ENCODE peak calls at places on chromosomes 7 and 10, in ten cellular contexts. T, D, X, P, K, L, Y, A, H and U are unnamed samples.

GRCh38 chr7:44398506-44398905 is 73.1 kb upstream of the CAMK2B start:
- DNase-seq in T (no peak), D (no peak), X (no peak), P (no peak), K (no peak), L (no peak), Y (no peak), A (no peak), H (no peak), U (no peak)

GRCh38 chr7:84729284-84729683 is 457.6 kb downstream of the SEMA3D start:
- DNase-seq in T (no peak), D (no peak), X (no peak), P (no peak), K (no peak), L (no peak), Y (no peak), A (no peak), H (no peak), U (no peak)

GRCh38 chr10:69406302-69406811 is 10.4 kb downstream of the TACR2 start:
- DNase-seq in T (peak), D (no peak), X (no peak), P (peak), K (peak), L (no peak), Y (no peak), A (peak), H (no peak), U (no peak)

GRCh38 chr10:42953684-42954674 is 122.9 kb upstream of the RET start:
- DNase-seq in T (no peak), D (peak), X (peak), P (peak), K (no peak), L (no peak), Y (no peak), A (no peak), H (peak), U (no peak)

GRCh38 chr7:112510743-112511110 is 29.9 kb downstream of the LSMEM1 start:
- DNase-seq in T (no peak), D (no peak), X (no peak), P (no peak), K (no peak), L (no peak), Y (no peak), A (no peak), H (no peak), U (no peak)

GRCh38 chr10:42623929-42624328 is 14.4 kb downstream of the ZNF33B start:
- DNase-seq in T (no peak), D (no peak), X (no peak), P (no peak), K (no peak), L (no peak), Y (no peak), A (no peak), H (no peak), U (no peak)

GRCh38 chr7:33958126-33958525 is 52.8 kb downstream of the BMPER start:
- DNase-seq in T (no peak), D (no peak), X (no peak), P (no peak), K (no peak), L (no peak), Y (no peak), A (no peak), H (no peak), U (no peak)

GRCh38 chr7:109126404-109127050 is 556.9 kb downstream of the DNAJB9 start:
- DNase-seq in T (no peak), D (no peak), X (no peak), P (no peak), K (no peak), L (no peak), Y (no peak), A (no peak), H (no peak), U (no peak)

GRCh38 chr7:44223362-44224114 is 22.8 kb downstream of the YKT6 start:
- DNase-seq in T (no peak), D (no peak), X (no peak), P (no peak), K (no peak), L (no peak), Y (no peak), A (no peak), H (no peak), U (no peak)

GRCh38 chr7:119596651-119597050 is 676.3 kb upstream of the KCND2 start:
- DNase-seq in T (no peak), D (no peak), X (no peak), P (no peak), K (no peak), L (no peak), Y (no peak), A (no peak), H (no peak), U (no peak)

GRCh38 chr7:69439040-69439439 is 159.2 kb upstream of the AUTS2 start:
- DNase-seq in T (no peak), D (no peak), X (no peak), P (no peak), K (no peak), L (no peak), Y (no peak), A (no peak), H (no peak), U (no peak)

GRCh38 chr7:148483941-148484340 is 106.6 kb upstream of the C7orf33 start:
- DNase-seq in T (no peak), D (no peak), X (no peak), P (no peak), K (no peak), L (no peak), Y (no peak), A (no peak), H (no peak), U (no peak)

GRCh38 chr7:106284516-106285050 is at the start of gene NAMPT:
- DNase-seq in T (peak), D (peak), X (peak), P (peak), K (peak), L (peak), Y (no peak), A (peak), H (peak), U (no peak)

GRCh38 chr10:111039522-111039921 is 37.3 kb upstream of the ADRA2A start:
- DNase-seq in T (no peak), D (no peak), X (no peak), P (no peak), K (no peak), L (no peak), Y (no peak), A (no peak), H (no peak), U (no peak)

GRCh38 chr10:111035542-111035941 is 41.3 kb upstream of the ADRA2A start:
- DNase-seq in T (no peak), D (no peak), X (no peak), P (no peak), K (no peak), L (no peak), Y (no peak), A (no peak), H (no peak), U (no peak)

GRCh38 chr10:111034598-111035310 is 42.1 kb upstream of the ADRA2A start:
- DNase-seq in T (no peak), D (no peak), X (no peak), P (no peak), K (no peak), L (no peak), Y (no peak), A (no peak), H (no peak), U (no peak)

DNA sequence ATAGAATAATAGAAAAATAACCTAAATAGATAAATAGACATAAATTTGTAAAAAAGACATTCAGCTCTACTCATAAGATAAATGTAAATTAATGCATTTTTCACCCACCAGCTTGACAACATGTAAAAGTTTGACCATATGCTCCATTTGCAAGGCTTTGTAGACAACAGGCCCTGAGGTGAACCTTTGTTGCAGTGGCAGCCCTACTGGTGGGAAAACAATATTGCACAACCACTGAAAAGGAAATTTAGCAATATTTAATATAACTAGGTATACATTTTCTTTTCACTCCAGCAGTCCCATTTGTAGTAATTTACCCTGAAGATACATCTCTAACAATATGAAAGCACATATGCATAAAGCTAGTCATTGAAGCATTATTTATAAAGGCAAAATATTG is 39.0 kb upstream of the ADRA2A start:
- DNase-seq in T (no peak), D (no peak), X (no peak), P (no peak), K (no peak), L (no peak), Y (no peak), A (no peak), H (no peak), U (no peak)
- TF ChIP-seq CTCF in T (no peak), D (peak), X (no peak), P (no peak), K (no peak), L (peak), Y (no peak), A (peak), H (no peak), U (no peak)

DNA sequence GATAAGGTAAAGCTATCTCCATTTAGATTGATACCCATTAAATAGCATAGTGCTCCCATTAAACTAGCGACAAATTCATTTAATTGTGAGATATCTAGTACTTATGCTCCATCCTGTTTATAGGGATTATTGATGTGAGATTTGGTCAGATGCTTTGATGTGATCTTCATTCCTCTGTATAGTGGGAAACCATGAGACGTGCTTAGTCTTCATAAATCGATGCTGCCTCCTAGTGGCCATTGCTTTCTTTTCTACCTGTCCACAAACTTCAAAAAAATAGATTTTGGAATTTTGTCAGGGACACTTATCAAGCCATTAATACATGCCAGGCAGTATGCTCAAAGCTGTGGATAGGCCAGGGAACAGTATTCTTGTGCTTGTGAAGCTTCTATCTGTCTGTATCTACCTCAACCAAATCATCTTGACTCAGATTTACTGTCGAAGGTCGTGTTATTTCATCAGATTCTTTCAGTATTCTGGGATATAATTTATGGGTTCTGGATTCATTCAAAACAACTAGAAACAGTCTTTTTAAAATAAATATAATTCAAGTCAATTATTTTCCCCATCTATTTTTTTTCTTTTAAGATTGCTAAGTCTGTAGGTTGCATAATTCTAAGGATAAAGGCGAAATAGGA is 12.0 kb downstream of the LSM8 start:
- DNase-seq in T (peak), D (peak), X (peak), P (peak), K (peak), L (peak), Y (peak), A (peak), H (peak), U (no peak)
- TF ChIP-seq CTCF in T (peak), D (peak), X (no peak), P (peak), K (peak), L (peak), Y (peak), A (peak), H (peak), U (peak)

GRCh38 chr10:63003816-63004453 is 129.2 kb upstream of the NRBF2 start:
- DNase-seq in T (no peak), D (no peak), X (no peak), P (no peak), K (no peak), L (no peak), Y (peak), A (no peak), H (no peak), U (no peak)
- TF ChIP-seq CTCF in T (peak), D (peak), X (no peak), P (peak), K (peak), L (no peak), Y (peak), A (peak), H (no peak), U (peak)

DNA sequence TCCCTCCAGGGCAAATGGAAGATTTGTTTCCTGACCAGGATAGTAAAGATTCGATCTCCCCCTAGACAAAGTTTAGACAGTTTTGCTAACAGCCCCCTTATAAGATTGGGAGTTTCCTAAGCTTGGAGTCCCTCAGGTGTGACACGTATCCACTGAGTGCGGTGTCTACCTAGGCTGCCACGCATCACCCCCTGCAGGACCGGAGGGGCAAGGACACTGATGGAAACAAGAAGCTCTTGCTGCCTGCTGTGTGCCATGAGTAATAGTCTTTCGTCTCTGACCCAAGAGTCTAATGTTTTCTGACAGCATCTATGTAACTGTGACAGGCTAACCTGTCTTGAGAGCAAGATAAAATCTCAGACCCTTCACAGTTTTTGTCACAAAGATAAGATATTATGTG is 173.5 kb downstream of the SEMA3E start:
- DNase-seq in T (no peak), D (no peak), X (no peak), P (no peak), K (no peak), L (no peak), Y (peak), A (peak), H (no peak), U (no peak)
- TF ChIP-seq CTCF in T (no peak), D (no peak), X (no peak), P (no peak), K (no peak), L (peak), Y (no peak), A (peak), H (no peak), U (no peak)

GRCh38 chr7:30282735-30283134 is 1.7 kb upstream of the ZNRF2 start:
- DNase-seq in T (no peak), D (no peak), X (no peak), P (no peak), K (no peak), L (no peak), Y (no peak), A (no peak), H (no peak), U (no peak)

GRCh38 chr7:30285067-30285530 is 702 bp downstream of the ZNRF2 start:
- DNase-seq in T (peak), D (peak), X (no peak), P (no peak), K (no peak), L (peak), Y (no peak), A (peak), H (peak), U (no peak)

GRCh38 chr7:30286749-30287148 is 2.4 kb downstream of the ZNRF2 start:
- DNase-seq in T (no peak), D (no peak), X (no peak), P (no peak), K (no peak), L (no peak), Y (no peak), A (no peak), H (no peak), U (no peak)

GRCh38 chr7:30285531-30286284 is 1.3 kb downstream of the ZNRF2 start:
- DNase-seq in T (peak), D (peak), X (no peak), P (peak), K (peak), L (peak), Y (no peak), A (peak), H (peak), U (no peak)

DNA sequence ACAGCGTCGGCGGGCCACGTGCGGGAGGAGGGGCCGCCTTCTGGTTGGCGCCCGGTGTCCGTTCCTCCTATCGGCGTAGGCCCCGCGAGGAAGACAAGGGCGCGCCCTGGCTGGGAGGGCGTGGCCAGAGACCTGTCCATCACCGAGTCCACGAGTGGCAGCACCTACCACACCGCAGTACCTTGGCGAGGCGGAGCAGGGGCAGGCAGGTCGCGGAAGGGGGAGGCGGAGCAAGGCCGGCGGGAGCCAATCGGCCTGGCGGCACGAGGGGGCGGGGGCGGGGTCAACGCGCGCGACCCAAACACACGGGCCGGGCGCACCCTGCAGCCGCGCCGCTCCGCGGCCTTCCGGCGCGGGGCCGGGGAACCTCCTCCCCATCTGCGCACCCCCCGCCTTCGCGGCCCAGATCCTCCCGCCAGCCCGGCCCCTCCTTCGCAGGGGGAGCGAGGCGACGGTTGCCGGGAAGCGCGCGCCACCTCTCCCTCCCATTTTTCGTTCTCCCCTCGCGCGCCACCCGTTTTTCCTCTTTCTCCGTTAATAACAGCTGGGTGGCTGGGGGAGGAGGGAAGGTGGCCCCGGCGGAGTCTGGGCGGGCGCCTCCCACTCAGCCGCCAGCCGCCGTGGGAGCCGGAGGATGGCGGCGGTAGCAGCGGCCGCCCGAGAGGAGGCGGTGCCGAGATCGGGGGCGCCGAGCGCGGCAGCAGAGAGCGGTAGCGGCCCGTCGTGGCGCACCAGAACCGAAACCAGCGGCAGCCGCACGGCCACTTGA is at the start of gene ZNRF2:
- DNase-seq in T (peak), D (peak), X (peak), P (peak), K (peak), L (peak), Y (peak), A (peak), H (peak), U (peak)
- TF ChIP-seq CTCF in T (peak), D (peak), X (no peak), P (peak), K (peak), L (peak), Y (peak), A (peak), H (peak), U (peak)

GRCh38 chr7:30159153-30159552 is 24.4 kb downstream of the MTURN start:
- DNase-seq in T (no peak), D (no peak), X (no peak), P (no peak), K (no peak), L (no peak), Y (no peak), A (no peak), H (no peak), U (no peak)

GRCh38 chr7:30157217-30157616 is 22.4 kb downstream of the MTURN start:
- DNase-seq in T (no peak), D (no peak), X (no peak), P (no peak), K (no peak), L (no peak), Y (no peak), A (no peak), H (no peak), U (no peak)

GRCh38 chr7:30162133-30162532 is 27.3 kb downstream of the MTURN start:
- DNase-seq in T (no peak), D (no peak), X (no peak), P (no peak), K (no peak), L (no peak), Y (no peak), A (no peak), H (no peak), U (no peak)

GRCh38 chr7:30160329-30160728 is 25.5 kb downstream of the MTURN start:
- DNase-seq in T (no peak), D (no peak), X (no peak), P (no peak), K (no peak), L (no peak), Y (no peak), A (no peak), H (no peak), U (no peak)

DNA sequence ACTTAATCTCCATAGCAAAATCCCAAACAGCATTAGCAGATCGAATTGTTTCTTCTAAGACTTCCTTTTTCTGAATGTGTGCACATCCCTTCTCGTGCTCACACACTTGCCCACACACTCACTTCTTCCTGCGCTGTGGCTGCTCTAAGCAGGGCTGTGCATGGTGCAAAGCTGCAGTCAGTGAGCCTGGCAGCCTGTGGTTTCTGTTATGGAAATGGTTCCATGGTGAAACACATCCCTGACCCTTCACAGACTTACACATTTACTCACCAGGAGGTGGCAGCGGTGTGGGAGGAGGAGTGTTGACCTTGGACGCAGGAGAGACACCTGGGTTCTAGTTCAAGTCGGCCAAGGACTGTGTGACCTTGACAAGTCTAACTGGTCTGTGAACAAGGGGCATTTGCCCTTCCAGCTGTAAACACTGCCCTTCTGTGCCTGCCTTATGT is 24.9 kb downstream of the MTURN start:
- DNase-seq in T (no peak), D (no peak), X (no peak), P (peak), K (peak), L (no peak), Y (no peak), A (peak), H (peak), U (peak)
- TF ChIP-seq CTCF in T (peak), D (no peak), X (no peak), P (no peak), K (peak), L (peak), Y (no peak), A (peak), H (no peak), U (no peak)

GRCh38 chr10:422675-423074 is 266.8 kb downstream of the DIP2C start:
- DNase-seq in T (no peak), D (no peak), X (no peak), P (no peak), K (no peak), L (no peak), Y (no peak), A (no peak), H (no peak), U (no peak)
- TF ChIP-seq CTCF in T (no peak), D (no peak), X (no peak), P (no peak), K (no peak), L (no peak), Y (no peak), A (no peak), H (no peak), U (no peak)

DNA sequence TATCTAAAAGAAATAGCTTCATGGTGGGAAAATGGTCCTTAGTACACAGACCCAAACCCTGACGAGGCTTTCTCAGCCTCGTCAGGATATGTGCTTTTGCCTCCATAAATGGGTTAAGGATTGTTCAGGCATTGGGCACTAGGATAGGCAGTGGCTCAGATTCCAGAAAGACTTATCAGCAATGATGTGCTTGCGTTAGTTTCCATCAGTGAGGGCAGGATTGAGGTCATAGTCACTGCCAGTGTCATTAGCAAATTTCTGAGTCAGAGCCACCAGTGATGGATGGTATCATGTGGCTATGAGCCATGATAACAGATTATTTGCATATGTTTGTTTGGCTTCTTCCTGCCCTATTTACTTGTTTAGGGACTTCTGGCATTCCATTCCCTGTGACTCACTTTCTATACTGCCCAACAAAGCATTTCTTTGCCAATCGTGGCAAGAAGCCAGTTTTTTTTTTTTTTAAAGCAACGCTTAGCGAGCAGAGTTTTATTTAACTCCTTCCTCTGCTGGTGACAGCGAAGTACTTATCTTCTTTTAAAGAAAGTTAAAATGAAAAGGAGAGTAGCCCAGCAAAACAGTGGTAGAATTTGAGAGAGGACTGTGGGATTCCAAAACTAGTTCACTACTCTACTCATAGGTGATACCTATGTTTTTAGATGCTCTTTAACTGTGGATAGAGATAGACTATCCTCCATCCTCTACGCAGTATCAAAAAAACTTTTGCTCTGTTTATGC is 44.4 kb downstream of the MYPN start:
- DNase-seq in T (no peak), D (no peak), X (peak), P (peak), K (peak), L (peak), Y (peak), A (peak), H (peak), U (peak)
- TF ChIP-seq CTCF in T (no peak), D (no peak), X (no peak), P (no peak), K (no peak), L (no peak), Y (no peak), A (no peak), H (no peak), U (no peak)